ENCODE peak calls at places on chromosomes 4 and X, in four cellular contexts. O is brain microvascular endothelial cell, S is lower leg skin, D is IMR-90. P is an unnamed sample.

GRCh38 chr4:79042079-79042674 is 102.9 kb upstream of the PAQR3 start:
- DNase-seq in O (peak; percentile 43), S (no peak), D (peak; percentile 22), P (no peak)

GRCh38 chr4:140116442-140117104 is 37.4 kb downstream of the MAML3 start:
- DNase-seq in O (no peak), S (no peak), D (peak; percentile 54), P (no peak)

GRCh38 chr4:77104405-77105292 is 28.9 kb upstream of the CCNI start:
- DNase-seq in O (peak; percentile 18), S (peak; percentile 82), D (no peak), P (no peak)

GRCh38 chr4:48254381-48255072 is 15.1 kb downstream of the TEC start:
- DNase-seq in O (peak; percentile 73), S (no peak), D (peak; percentile 82), P (no peak)

GRCh38 chr4:172750910-172751309 is 417.7 kb upstream of the GALNT7 start:
- DNase-seq in O (no peak), S (no peak), D (no peak), P (no peak)

GRCh38 chr4:30720021-30720655 is at the start of gene PCDH7:
- DNase-seq in O (peak; percentile 28), S (peak; percentile 33), D (peak; percentile 73), P (no peak)

GRCh38 chrX:154378059-154378798 is 866 bp upstream of the EMD start:
- DNase-seq in O (no peak), S (peak; percentile 33), D (peak; percentile 40), P (peak; percentile 39)

GRCh38 chrX:139120760-139121159 is 409.2 kb upstream of the FGF13 start:
- DNase-seq in O (no peak), S (no peak), D (no peak), P (no peak)

GRCh38 chrX:18973527-18974192 is 10.3 kb downstream of the PHKA2 start:
- DNase-seq in O (no peak), S (no peak), D (no peak), P (no peak)

GRCh38 chr4:85717847-85718246 is 242.9 kb downstream of the ARHGAP24 start:
- DNase-seq in O (no peak), S (no peak), D (no peak), P (no peak)

GRCh38 chr4:77859256-77859655 is 3.4 kb upstream of the MRPL1 start:
- DNase-seq in O (no peak), S (no peak), D (no peak), P (no peak)

GRCh38 chr4:102604222-102604940 is 103.2 kb downstream of the NFKB1 start:
- DNase-seq in O (no peak), S (no peak), D (no peak), P (no peak)

GRCh38 chrX:28498658-28499057 is 88.6 kb upstream of the IL1RAPL1 start:
- DNase-seq in O (no peak), S (no peak), D (peak; percentile 47), P (no peak)

GRCh38 chr4:67198757-67199156 is 346.5 kb downstream of the CENPC start:
- DNase-seq in O (peak; percentile 35), S (no peak), D (no peak), P (no peak)

GRCh38 chrX:70025464-70025863 is 24.3 kb downstream of the AWAT2 start:
- DNase-seq in O (no peak), S (no peak), D (peak; percentile 16), P (no peak)

GRCh38 chr4:6153874-6154273 is 46.5 kb downstream of the JAKMIP1 start:
- DNase-seq in O (no peak), S (no peak), D (no peak), P (no peak)

GRCh38 chr4:1204828-1205591 is 32.6 kb upstream of the SPON2 start:
- DNase-seq in O (no peak), S (no peak), D (no peak), P (no peak)

GRCh38 chr4:180668732-180669131 is 1574.5 kb upstream of the TENM3 start:
- DNase-seq in O (no peak), S (no peak), D (no peak), P (no peak)

GRCh38 chr4:180669637-180670036 is 1573.6 kb upstream of the TENM3 start:
- DNase-seq in O (no peak), S (no peak), D (peak; percentile 44), P (no peak)

GRCh38 chr4:180664766-180665368 is 1578.3 kb upstream of the TENM3 start:
- DNase-seq in O (peak; percentile 87), S (peak; percentile 71), D (peak; percentile 90), P (peak; percentile 25)

GRCh38 chr4:180665994-180666818 is 1577.0 kb upstream of the TENM3 start:
- DNase-seq in O (peak; percentile 6), S (no peak), D (peak; percentile 63), P (no peak)

DNA sequence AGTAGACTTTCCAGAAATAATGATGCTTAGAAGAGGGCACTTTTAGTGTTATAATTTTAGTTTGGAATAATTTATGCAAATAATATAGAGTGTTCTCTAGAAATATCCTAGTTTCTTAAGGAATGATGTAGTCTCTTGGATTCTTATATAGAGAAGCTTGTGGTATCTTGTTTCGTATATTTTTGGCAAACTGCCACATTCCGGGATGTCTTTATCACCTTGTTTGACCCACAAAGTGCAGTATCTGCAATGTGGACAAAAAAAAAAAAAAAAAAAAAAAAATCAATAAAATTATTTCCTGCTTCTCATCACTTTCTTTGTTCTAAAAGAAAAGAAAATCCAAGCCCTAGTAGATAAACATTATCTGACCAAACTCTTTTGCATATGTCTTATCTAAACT is 1577.7 kb upstream of the TENM3 start:
- DNase-seq in O (no peak), S (no peak), D (no peak), P (no peak)
- H3K4me3 ChIP-seq in O (no peak overlapping the region), S (no peak overlapping the region), D (no peak overlapping the region), P (no peak overlapping the region)

GRCh38 chr4:7693237-7693608 is 246.4 kb downstream of the AFAP1 start:
- DNase-seq in O (no peak), S (no peak), D (no peak), P (no peak)

GRCh38 chr4:7692451-7693236 is 247.0 kb downstream of the AFAP1 start:
- DNase-seq in O (no peak), S (no peak), D (no peak), P (no peak)

GRCh38 chr4:7693711-7694110 is 245.9 kb downstream of the AFAP1 start:
- DNase-seq in O (no peak), S (no peak), D (no peak), P (no peak)

GRCh38 chr4:7691061-7691460 is 248.6 kb downstream of the AFAP1 start:
- DNase-seq in O (no peak), S (no peak), D (no peak), P (no peak)

DNA sequence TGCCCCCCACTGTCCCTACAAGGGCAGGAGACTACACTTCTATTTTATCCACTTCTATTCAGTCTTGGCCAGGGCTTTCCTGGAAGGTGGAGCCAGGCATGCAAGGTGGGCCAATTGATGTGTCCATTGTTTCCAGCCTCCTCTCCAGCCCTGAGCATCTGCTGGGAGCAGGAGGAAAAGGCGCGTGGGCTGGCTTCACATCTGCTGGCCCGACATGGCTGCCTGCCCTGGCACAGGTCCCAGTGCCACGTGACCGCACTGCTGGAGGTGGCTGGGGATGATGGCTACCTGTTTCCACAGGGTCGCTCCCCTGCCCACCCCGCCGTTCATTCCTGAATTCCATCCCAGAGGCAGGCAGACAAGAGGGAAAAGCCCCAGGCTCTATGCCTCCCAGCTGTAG is 247.7 kb downstream of the AFAP1 start:
- DNase-seq in O (no peak), S (no peak), D (peak; percentile 15), P (no peak)
- H3K4me3 ChIP-seq in O (no peak overlapping the region), S (no peak overlapping the region), D (no peak overlapping the region), P (no peak overlapping the region)

DNA sequence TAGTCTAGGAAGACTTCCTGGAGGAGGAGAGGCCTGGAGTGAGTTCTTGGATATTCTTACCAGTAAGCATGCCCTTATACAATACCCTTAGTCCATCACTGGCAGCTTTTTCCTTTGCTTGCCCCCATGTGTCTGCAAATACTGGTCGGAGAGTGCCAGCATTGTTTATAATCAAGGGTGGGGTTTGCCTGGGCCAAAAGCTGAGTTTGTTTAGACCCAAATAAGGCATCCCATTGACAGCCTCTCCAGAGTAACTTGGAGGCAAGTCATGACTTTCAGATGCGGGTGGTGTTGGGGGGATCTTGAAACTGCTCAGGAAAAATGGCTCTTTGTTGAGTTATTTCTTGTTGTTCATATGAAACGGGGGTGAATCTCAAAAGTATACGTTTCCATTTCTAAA is 258.4 kb upstream of the TAPT1 start:
- DNase-seq in O (no peak), S (no peak), D (no peak), P (no peak)
- H3K4me3 ChIP-seq in O (no peak overlapping the region), S (no peak overlapping the region), D (no peak overlapping the region), P (no peak overlapping the region)

GRCh38 chr4:53734584-53735363 is 143.5 kb upstream of the LNX1 start:
- DNase-seq in O (peak; percentile 28), S (no peak), D (peak; percentile 75), P (no peak)
- H3K4me3 ChIP-seq in O (no peak overlapping the region), S (no peak overlapping the region), D (no peak overlapping the region), P (no peak overlapping the region)

GRCh38 chr4:115293093-115293462 is 179.7 kb upstream of the NDST4 start:
- DNase-seq in O (no peak), S (no peak), D (no peak), P (no peak)

GRCh38 chr4:115294717-115295116 is 181.3 kb upstream of the NDST4 start:
- DNase-seq in O (no peak), S (no peak), D (no peak), P (no peak)

GRCh38 chr4:115292320-115293092 is 179.1 kb upstream of the NDST4 start:
- DNase-seq in O (no peak), S (no peak), D (no peak), P (no peak)
- H3K4me3 ChIP-seq in O (no peak overlapping the region), S (no peak overlapping the region), D (no peak overlapping the region), P (no peak overlapping the region)

GRCh38 chrX:71198066-71198465 is 25.0 kb upstream of the GJB1 start:
- DNase-seq in O (no peak), S (no peak), D (no peak), P (no peak)
- H3K4me3 ChIP-seq in O (no peak overlapping the region), S (no peak overlapping the region), D (no peak overlapping the region), P (peak overlapping the region; percentile 28)

P was measured in effector memory CD4-positive, alpha-beta T cell.